ENCODE peak calls at places on chromosomes 6 and 20, in five cellular contexts. One of them, this sample, is unnamed.

GRCh38 chr20:39042279-39043150 is 80.4 kb downstream of the DHX35 start:
- DNase-seq in H1: no peak
- DNase-seq in IMR-90: peak
- DNase-seq in H9: no peak
- DNase-seq in mesendoderm: no peak
- DNase-seq in this sample: no peak

GRCh38 chr6:159838020-159838744 is 38.1 kb downstream of the PNLDC1 start:
- DNase-seq in H9: no peak
- DNase-seq in mesendoderm: peak
- DNase-seq in IMR-90: no peak
- DNase-seq in H1: no peak
- DNase-seq in this sample: no peak

GRCh38 chr6:122789078-122789861 is at the start of gene SMPDL3A:
- DNase-seq in mesendoderm: peak
- DNase-seq in IMR-90: peak
- DNase-seq in H9: peak
- DNase-seq in H1: peak
- DNase-seq in this sample: peak

GRCh38 chr20:29497261-29497671 is 1760.2 kb upstream of the DEFB115 start:
- DNase-seq in mesendoderm: no peak
- DNase-seq in H9: no peak
- DNase-seq in H1: no peak
- DNase-seq in IMR-90: no peak
- DNase-seq in this sample: no peak

GRCh38 chr6:14275493-14275851 is 157.9 kb downstream of the CD83 start:
- DNase-seq in H9: peak
- DNase-seq in H1: no peak
- DNase-seq in mesendoderm: no peak
- DNase-seq in IMR-90: peak
- DNase-seq in this sample: no peak

GRCh38 chr6:150267686-150268561 is 100.9 kb upstream of the IYD start:
- DNase-seq in mesendoderm: no peak
- DNase-seq in H9: no peak
- DNase-seq in H1: no peak
- DNase-seq in IMR-90: peak
- DNase-seq in this sample: no peak

GRCh38 chr6:144515761-144516160 is 230.6 kb downstream of the UTRN start:
- DNase-seq in IMR-90: no peak
- DNase-seq in mesendoderm: no peak
- DNase-seq in H1: no peak
- DNase-seq in H9: no peak
- DNase-seq in this sample: no peak

GRCh38 chr20:48722002-48722731 is 105.6 kb downstream of the PREX1 start:
- DNase-seq in H9: no peak
- DNase-seq in H1: no peak
- DNase-seq in mesendoderm: no peak
- DNase-seq in IMR-90: peak
- DNase-seq in this sample: no peak

GRCh38 chr6:29035951-29036350 is 9.0 kb downstream of the OR2W1 start:
- DNase-seq in IMR-90: no peak
- DNase-seq in mesendoderm: no peak
- DNase-seq in H1: no peak
- DNase-seq in H9: peak
- DNase-seq in this sample: no peak

GRCh38 chr20:32336918-32337347 is 21.2 kb upstream of the ASXL1 start:
- DNase-seq in mesendoderm: peak
- DNase-seq in H9: no peak
- DNase-seq in H1: no peak
- DNase-seq in IMR-90: peak
- DNase-seq in this sample: no peak

GRCh38 chr6:151092561-151092960 is 147.2 kb upstream of the AKAP12 start:
- DNase-seq in mesendoderm: no peak
- DNase-seq in H1: no peak
- DNase-seq in IMR-90: no peak
- DNase-seq in H9: no peak
- DNase-seq in this sample: no peak

GRCh38 chr20:13284830-13285229 is 63.8 kb downstream of the ISM1 start:
- DNase-seq in H9: no peak
- DNase-seq in mesendoderm: no peak
- DNase-seq in H1: no peak
- DNase-seq in IMR-90: no peak
- DNase-seq in this sample: no peak

GRCh38 chr6:108798672-108799355 is 49.4 kb upstream of the ARMC2 start:
- DNase-seq in IMR-90: no peak
- DNase-seq in H1: no peak
- DNase-seq in mesendoderm: peak
- DNase-seq in H9: no peak
- DNase-seq in this sample: no peak

GRCh38 chr6:42042108-42042507 is 8.2 kb upstream of the TAF8 start:
- DNase-seq in mesendoderm: no peak
- DNase-seq in H1: no peak
- DNase-seq in H9: no peak
- DNase-seq in IMR-90: no peak
- DNase-seq in this sample: no peak

GRCh38 chr6:107662333-107662732 is 161.8 kb downstream of the SCML4 start:
- DNase-seq in H1: no peak
- DNase-seq in H9: no peak
- DNase-seq in IMR-90: no peak
- DNase-seq in mesendoderm: no peak
- DNase-seq in this sample: no peak

GRCh38 chr20:48642105-48642880 is 185.5 kb downstream of the PREX1 start:
- DNase-seq in H1: no peak
- DNase-seq in mesendoderm: no peak
- DNase-seq in IMR-90: no peak
- DNase-seq in H9: no peak
- DNase-seq in this sample: no peak

GRCh38 chr6:46967950-46968349 is 46.2 kb upstream of the ADGRF5 start:
- DNase-seq in IMR-90: no peak
- DNase-seq in H9: no peak
- DNase-seq in mesendoderm: no peak
- DNase-seq in H1: no peak
- DNase-seq in this sample: no peak

GRCh38 chr20:53445276-53445675 is 148.4 kb downstream of the ZNF217 start:
- DNase-seq in H1: no peak
- DNase-seq in mesendoderm: no peak
- DNase-seq in IMR-90: no peak
- DNase-seq in H9: no peak
- DNase-seq in this sample: no peak

GRCh38 chr20:29326376-29327070 is 1930.9 kb upstream of the DEFB115 start:
- DNase-seq in IMR-90: no peak
- DNase-seq in H1: no peak
- DNase-seq in mesendoderm: no peak
- DNase-seq in H9: no peak
- DNase-seq in this sample: no peak

GRCh38 chr6:139256087-139256486 is 35.7 kb downstream of the TXLNB start:
- DNase-seq in H9: no peak
- DNase-seq in mesendoderm: no peak
- DNase-seq in IMR-90: peak
- DNase-seq in H1: no peak
- DNase-seq in this sample: no peak

GRCh38 chr6:12572884-12573824 is 143.4 kb upstream of the PHACTR1 start:
- DNase-seq in IMR-90: peak
- DNase-seq in H1: no peak
- DNase-seq in mesendoderm: peak
- DNase-seq in H9: peak
- DNase-seq in this sample: no peak

GRCh38 chr6:12578751-12579150 is 137.8 kb upstream of the PHACTR1 start:
- DNase-seq in H1: no peak
- DNase-seq in mesendoderm: no peak
- DNase-seq in IMR-90: peak
- DNase-seq in H9: no peak
- DNase-seq in this sample: no peak

GRCh38 chr6:12577124-12577845 is 139.3 kb upstream of the PHACTR1 start:
- DNase-seq in IMR-90: peak
- DNase-seq in H1: no peak
- DNase-seq in mesendoderm: peak
- DNase-seq in H9: no peak
- DNase-seq in this sample: no peak

GRCh38 chr6:12578097-12578496 is 138.5 kb upstream of the PHACTR1 start:
- DNase-seq in mesendoderm: no peak
- DNase-seq in IMR-90: peak
- DNase-seq in H9: no peak
- DNase-seq in H1: no peak
- DNase-seq in this sample: no peak

GRCh38 chr6:12576389-12576788 is 140.2 kb upstream of the PHACTR1 start:
- DNase-seq in mesendoderm: no peak
- DNase-seq in H1: no peak
- DNase-seq in H9: no peak
- DNase-seq in IMR-90: peak
- DNase-seq in this sample: no peak
- H3K4me2 ChIP-seq in mesendoderm: no peak
- H3K4me2 ChIP-seq in H1: no peak
- H3K4me2 ChIP-seq in H9: no peak
- H3K4me2 ChIP-seq in IMR-90: no peak
- H3K4me2 ChIP-seq in this sample: no peak

GRCh38 chr6:163414367-163415175 is at the start of gene QKI:
- DNase-seq in H9: peak
- DNase-seq in H1: no peak
- DNase-seq in IMR-90: peak
- DNase-seq in mesendoderm: peak
- DNase-seq in this sample: peak
- H3K23ac ChIP-seq in H9: no peak
- H3K23ac ChIP-seq in H1: no peak
- H3K23ac ChIP-seq in IMR-90: peak
- H3K23ac ChIP-seq in mesendoderm: peak
- H3K23ac ChIP-seq in this sample: peak

GRCh38 chr6:34673079-34673478 is 23.5 kb downstream of the ILRUN start:
- DNase-seq in mesendoderm: no peak
- DNase-seq in H9: no peak
- DNase-seq in H1: no peak
- DNase-seq in IMR-90: no peak
- DNase-seq in this sample: no peak
- H3K4me2 ChIP-seq in mesendoderm: no peak
- H3K4me2 ChIP-seq in H9: no peak
- H3K4me2 ChIP-seq in H1: no peak
- H3K4me2 ChIP-seq in IMR-90: no peak
- H3K4me2 ChIP-seq in this sample: no peak

GRCh38 chr6:33428891-33429744 is 9.3 kb downstream of the SYNGAP1 start:
- DNase-seq in IMR-90: no peak
- DNase-seq in H9: no peak
- DNase-seq in H1: no peak
- DNase-seq in mesendoderm: no peak
- DNase-seq in this sample: no peak

GRCh38 chr6:33428219-33428890 is 8.5 kb downstream of the SYNGAP1 start:
- DNase-seq in mesendoderm: peak
- DNase-seq in H1: no peak
- DNase-seq in H9: peak
- DNase-seq in IMR-90: no peak
- DNase-seq in this sample: no peak

GRCh38 chr6:33430991-33431879 is 11.4 kb downstream of the SYNGAP1 start:
- DNase-seq in H9: peak
- DNase-seq in H1: no peak
- DNase-seq in IMR-90: peak
- DNase-seq in mesendoderm: peak
- DNase-seq in this sample: peak

GRCh38 chr6:33430334-33430733 is 10.5 kb downstream of the SYNGAP1 start:
- DNase-seq in mesendoderm: no peak
- DNase-seq in IMR-90: no peak
- DNase-seq in H9: no peak
- DNase-seq in H1: no peak
- DNase-seq in this sample: no peak

GRCh38 chr6:33429745-33430042 is 9.8 kb downstream of the SYNGAP1 start:
- DNase-seq in H1: no peak
- DNase-seq in mesendoderm: no peak
- DNase-seq in IMR-90: no peak
- DNase-seq in H9: no peak
- DNase-seq in this sample: no peak
- H3K23ac ChIP-seq in H1: no peak
- H3K23ac ChIP-seq in mesendoderm: peak
- H3K23ac ChIP-seq in IMR-90: peak
- H3K23ac ChIP-seq in H9: no peak
- H3K23ac ChIP-seq in this sample: no peak

DNA sequence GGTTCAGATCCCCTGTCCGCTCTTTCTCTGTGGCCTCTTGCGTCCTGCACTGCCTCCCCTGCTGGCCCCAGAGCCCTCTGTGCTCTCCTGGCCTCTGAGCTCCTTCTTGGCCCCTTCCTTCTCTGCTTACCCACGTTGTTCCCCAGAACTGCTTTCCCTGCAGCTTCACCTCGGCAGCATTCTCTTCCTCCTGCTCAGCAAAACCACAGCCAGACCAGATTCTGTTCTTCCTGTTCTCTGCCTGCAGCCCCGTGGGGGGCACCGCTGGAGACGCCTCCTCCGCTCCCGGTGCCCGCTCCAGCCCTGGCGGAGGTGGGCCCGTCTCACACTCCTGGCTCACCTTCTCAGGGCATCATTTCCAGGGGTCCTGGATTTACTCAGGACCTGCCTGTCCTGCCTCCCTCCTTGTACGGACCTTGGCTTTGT is 59.7 kb downstream of the TCP11 start:
- DNase-seq in H1: no peak
- DNase-seq in IMR-90: peak
- DNase-seq in mesendoderm: no peak
- DNase-seq in H9: no peak
- DNase-seq in this sample: no peak
- H3K4me2 ChIP-seq in H1: no peak
- H3K4me2 ChIP-seq in IMR-90: no peak
- H3K4me2 ChIP-seq in mesendoderm: no peak
- H3K4me2 ChIP-seq in H9: no peak
- H3K4me2 ChIP-seq in this sample: no peak

GRCh38 chr6:32814145-32814544 is 2.7 kb downstream of the HLA-DOB start:
- DNase-seq in mesendoderm: no peak
- DNase-seq in H9: no peak
- DNase-seq in IMR-90: no peak
- DNase-seq in H1: no peak
- DNase-seq in this sample: no peak

GRCh38 chr6:32815115-32815514 is 1.7 kb downstream of the HLA-DOB start:
- DNase-seq in mesendoderm: no peak
- DNase-seq in IMR-90: peak
- DNase-seq in H9: no peak
- DNase-seq in H1: no peak
- DNase-seq in this sample: no peak

GRCh38 chr6:32818867-32819266 is 2.1 kb upstream of the HLA-DOB start:
- DNase-seq in H9: no peak
- DNase-seq in H1: no peak
- DNase-seq in mesendoderm: no peak
- DNase-seq in IMR-90: no peak
- DNase-seq in this sample: no peak

GRCh38 chr6:32815996-32816395 is 806 bp downstream of the HLA-DOB start:
- DNase-seq in H9: no peak
- DNase-seq in IMR-90: no peak
- DNase-seq in H1: no peak
- DNase-seq in mesendoderm: no peak
- DNase-seq in this sample: no peak

GRCh38 chr6:32816746-32817204 is at the start of gene HLA-DOB:
- DNase-seq in IMR-90: peak
- DNase-seq in H9: no peak
- DNase-seq in mesendoderm: peak
- DNase-seq in H1: no peak
- DNase-seq in this sample: no peak
- H3K23ac ChIP-seq in IMR-90: no peak
- H3K23ac ChIP-seq in H9: no peak
- H3K23ac ChIP-seq in mesendoderm: no peak
- H3K23ac ChIP-seq in H1: no peak
- H3K23ac ChIP-seq in this sample: no peak

This sample was measured in neuronal stem cell.